ENCODE peak calls at places on chromosomes 3 and 15, in six cellular contexts. R, A, C, N, J and G are unnamed samples. For H3K4me1 and H3K9me3, the result is how much of the 10 kb centered on the place peaks cover.

GRCh38 chr3:67976683-67977082 is 322.3 kb upstream of the SUCLG2 start:
- DNase-seq in R (no peak), A (no peak), C (no peak), N (no peak), J (no peak), G (no peak)

GRCh38 chr3:10950476-10951294 is 41.9 kb upstream of the SLC6A1 start:
- DNase-seq in R (peak), A (no peak), C (no peak), N (peak), J (no peak), G (no peak)

GRCh38 chr3:45566951-45567411 is 27.6 kb upstream of the LIMD1 start:
- DNase-seq in R (no peak), A (peak), C (no peak), N (no peak), J (no peak), G (no peak)

GRCh38 chr3:52681610-52682009 is 4.1 kb downstream of the PBRM1 start:
- DNase-seq in R (no peak), A (no peak), C (no peak), N (no peak), J (no peak), G (no peak)

GRCh38 chr15:80695911-80696651 is 971 bp downstream of the ABHD17C start:
- DNase-seq in R (no peak), A (no peak), C (peak), N (peak), J (no peak), G (peak)

GRCh38 chr15:100713163-100713867 is 110.9 kb downstream of the ASB7 start:
- DNase-seq in R (peak), A (peak), C (no peak), N (no peak), J (no peak), G (no peak)

GRCh38 chr15:25766421-25766820 is 96.7 kb downstream of the ATP10A start:
- DNase-seq in R (no peak), A (no peak), C (no peak), N (no peak), J (no peak), G (no peak)

GRCh38 chr3:81394656-81395055 is 366.8 kb downstream of the GBE1 start:
- DNase-seq in R (no peak), A (no peak), C (no peak), N (no peak), J (no peak), G (no peak)

GRCh38 chr3:50194128-50194902 is 2.9 kb downstream of the GNAT1 start:
- DNase-seq in R (peak), A (peak), C (peak), N (peak), J (peak), G (peak)

GRCh38 chr15:61654004-61654740 is 406.1 kb downstream of the VPS13C start:
- DNase-seq in R (no peak), A (no peak), C (no peak), N (no peak), J (no peak), G (no peak)

GRCh38 chr3:167750273-167750971 is 14.9 kb downstream of the SERPINI1 start:
- DNase-seq in R (no peak), A (no peak), C (no peak), N (no peak), J (no peak), G (no peak)

GRCh38 chr15:41501191-41501917 is 7.7 kb downstream of the ITPKA start:
- DNase-seq in R (peak), A (no peak), C (no peak), N (no peak), J (peak), G (no peak)

GRCh38 chr15:69025320-69025719 is 10.8 kb downstream of the NOX5 start:
- DNase-seq in R (peak), A (no peak), C (no peak), N (no peak), J (no peak), G (no peak)

GRCh38 chr3:153626158-153626557 is 464.1 kb downstream of the RAP2B start:
- DNase-seq in R (no peak), A (no peak), C (no peak), N (no peak), J (no peak), G (no peak)

GRCh38 chr3:58143417-58144055 is 67.2 kb downstream of the DNASE1L3 start:
- DNase-seq in R (no peak), A (no peak), C (peak), N (no peak), J (no peak), G (no peak)

GRCh38 chr3:196772102-196772501 is 32.4 kb downstream of the PAK2 start:
- DNase-seq in R (no peak), A (no peak), C (no peak), N (no peak), J (no peak), G (no peak)

GRCh38 chr3:39784922-39785321 is 24.5 kb upstream of the MYRIP start:
- DNase-seq in R (no peak), A (no peak), C (no peak), N (no peak), J (no peak), G (no peak)

DNA sequence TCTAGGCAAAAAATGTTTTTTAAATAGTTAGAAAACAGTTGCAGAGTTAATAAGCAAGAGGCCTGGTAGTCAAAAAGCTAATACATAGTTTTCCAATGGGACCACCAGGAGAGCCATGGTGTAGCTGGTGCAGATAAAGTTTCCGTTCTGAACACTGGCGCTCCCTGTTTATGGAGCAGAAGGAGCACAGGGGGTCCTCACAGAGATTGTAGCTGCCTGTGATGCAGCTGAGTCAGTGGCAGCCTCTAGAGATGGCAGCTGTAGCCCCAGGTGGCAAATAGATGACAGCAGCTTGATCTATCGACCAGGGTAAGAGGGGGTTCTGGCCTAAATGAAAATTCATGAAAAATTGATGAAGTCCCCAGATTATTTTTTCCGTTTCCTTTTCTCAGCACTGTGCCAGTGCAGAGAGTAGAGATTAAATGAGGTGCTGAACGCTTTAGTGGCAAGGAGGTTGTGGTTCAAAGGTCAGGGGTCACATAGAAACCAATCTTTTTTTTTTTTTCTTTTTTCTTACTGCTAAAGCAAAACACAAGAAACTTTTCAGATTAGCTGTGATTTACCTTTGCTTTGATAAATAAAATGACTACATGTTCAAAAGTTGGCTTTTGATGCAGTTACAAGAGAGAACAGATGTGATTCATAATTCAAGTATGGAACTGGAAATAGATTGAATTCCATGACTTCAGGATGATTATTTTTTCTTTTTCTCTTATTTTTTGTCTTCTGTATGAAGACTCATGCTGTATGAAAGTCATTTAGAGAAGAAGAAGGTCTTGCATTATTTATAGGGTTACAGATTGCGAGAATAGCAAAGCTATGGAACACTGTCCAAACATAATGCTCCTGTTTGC is 63.2 kb downstream of the ROBO2 start:
- DNase-seq in R (peak), A (no peak), C (no peak), N (no peak), J (no peak), G (no peak)
- TF ChIP-seq CTCF in R (no peak), A (no peak), C (no peak), N (no peak), J (no peak), G (no peak)

GRCh38 chr15:67746022-67746421 is 79.3 kb upstream of the SKOR1 start:
- DNase-seq in R (peak), A (no peak), C (no peak), N (no peak), J (no peak), G (no peak)
- H3K4me1 ChIP-seq in R (under half), A (under half), C (under half), N (under half), J (under half), G (under half)

GRCh38 chr3:21436846-21437245 is 314.2 kb downstream of the ZNF385D start:
- DNase-seq in R (no peak), A (no peak), C (no peak), N (no peak), J (no peak), G (no peak)

GRCh38 chr3:21435871-21436270 is 315.1 kb downstream of the ZNF385D start:
- DNase-seq in R (peak), A (no peak), C (no peak), N (no peak), J (no peak), G (no peak)

GRCh38 chr3:21433751-21434150 is 317.3 kb downstream of the ZNF385D start:
- DNase-seq in R (no peak), A (no peak), C (no peak), N (no peak), J (no peak), G (no peak)
- H3K9me3 ChIP-seq in R (under half), A (under half), C (under half), N (under half), J (under half), G (under half)

GRCh38 chr3:170493712-170494182 is 75.1 kb downstream of the CLDN11 start:
- DNase-seq in R (peak), A (peak), C (peak), N (peak), J (no peak), G (no peak)

GRCh38 chr3:170496868-170497140 is 78.1 kb downstream of the CLDN11 start:
- DNase-seq in R (no peak), A (no peak), C (no peak), N (no peak), J (no peak), G (no peak)

GRCh38 chr3:170497197-170497596 is 78.5 kb downstream of the CLDN11 start:
- DNase-seq in R (no peak), A (no peak), C (no peak), N (no peak), J (no peak), G (no peak)

GRCh38 chr3:170494766-170495165 is 76.1 kb downstream of the CLDN11 start:
- DNase-seq in R (peak), A (no peak), C (no peak), N (no peak), J (no peak), G (no peak)

DNA sequence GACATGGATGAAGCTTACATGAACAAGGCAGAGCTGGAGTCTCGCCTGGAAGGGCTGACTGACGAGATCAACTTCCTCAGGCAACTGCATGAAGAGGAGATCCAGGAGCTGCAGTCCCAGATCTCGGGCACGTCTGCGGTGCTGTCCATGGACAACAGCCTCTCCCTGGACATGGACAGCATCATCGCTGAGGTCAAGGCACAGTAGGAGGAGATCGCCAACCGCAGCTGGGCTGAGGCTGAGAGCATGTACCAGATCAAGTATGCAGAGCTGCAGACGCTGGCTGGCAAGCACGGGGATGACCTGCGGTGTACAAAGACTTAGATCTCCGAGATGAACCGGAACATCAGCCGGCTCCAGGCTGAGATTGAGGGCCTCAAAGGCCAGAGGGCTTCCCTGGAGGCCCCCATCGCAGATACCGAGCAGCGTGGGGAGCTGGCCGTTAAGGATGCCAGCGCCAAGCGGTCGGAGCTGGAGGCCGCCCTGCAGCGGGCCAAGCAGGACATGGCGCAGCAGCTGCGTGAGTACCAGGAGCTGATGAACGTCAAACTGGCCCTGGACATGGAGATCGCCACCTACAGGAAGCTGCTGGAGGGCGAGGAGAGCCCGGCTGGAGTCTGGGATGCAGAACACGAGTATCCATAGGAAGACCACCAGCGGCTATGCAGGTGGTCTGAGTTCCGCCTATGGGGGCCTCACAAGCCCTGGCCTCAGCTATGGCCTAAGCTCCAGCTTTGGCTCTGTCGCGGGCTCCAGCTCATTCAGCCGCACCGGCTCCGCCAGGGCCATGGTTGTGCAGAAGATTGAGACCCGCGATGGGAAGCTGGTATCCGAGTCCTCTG is 77.6 kb downstream of the CLDN11 start:
- DNase-seq in R (no peak), A (no peak), C (no peak), N (no peak), J (no peak), G (no peak)
- TF ChIP-seq CTCF in R (no peak), A (no peak), C (no peak), N (no peak), J (no peak), G (no peak)

GRCh38 chr3:188000361-188000861 is 153.5 kb upstream of the LPP start:
- DNase-seq in R (no peak), A (no peak), C (peak), N (no peak), J (peak), G (no peak)
- H3K4me1 ChIP-seq in R (under half), A (under half), C (under half), N (under half), J (under half), G (under half)

GRCh38 chr3:127496256-127496655 is 94.3 kb downstream of the TPRA1 start:
- DNase-seq in R (no peak), A (peak), C (no peak), N (no peak), J (no peak), G (no peak)
- H3K9me3 ChIP-seq in R (under half), A (under half), C (under half), N (under half), J (under half), G (under half)